ENCODE peak calls at places on chromosomes 2 and 18, in seven cellular contexts. One of them, this sample, is unnamed.

GRCh38 chr2:239695728-239696240 is 295.0 kb upstream of the HDAC4 start:
- DNase-seq in ecto neural progenitor cell: peak; percentile 28
- DNase-seq in foreskin fibroblast: no peak
- DNase-seq in pulmonary artery endothelial cell: no peak
- DNase-seq in NCI-H2081: no peak
- DNase-seq in stromal cell of bone marrow: no peak
- DNase-seq in fibroblast of the conjunctiva: no peak
- DNase-seq in this sample: no peak

GRCh38 chr18:23735021-23735464 is 45.8 kb downstream of the LAMA3 start:
- DNase-seq in ecto neural progenitor cell: no peak
- DNase-seq in foreskin fibroblast: peak; percentile 24
- DNase-seq in pulmonary artery endothelial cell: no peak
- DNase-seq in NCI-H2081: no peak
- DNase-seq in stromal cell of bone marrow: no peak
- DNase-seq in fibroblast of the conjunctiva: no peak
- DNase-seq in this sample: no peak

GRCh38 chr2:14363137-14363536 is 269.4 kb upstream of the LRATD1 start:
- DNase-seq in ecto neural progenitor cell: no peak
- DNase-seq in foreskin fibroblast: no peak
- DNase-seq in pulmonary artery endothelial cell: no peak
- DNase-seq in NCI-H2081: no peak
- DNase-seq in stromal cell of bone marrow: no peak
- DNase-seq in fibroblast of the conjunctiva: no peak
- DNase-seq in this sample: no peak

GRCh38 chr2:226652388-226652787 is 147.2 kb downstream of the IRS1 start:
- DNase-seq in ecto neural progenitor cell: no peak
- DNase-seq in foreskin fibroblast: peak; percentile 83
- DNase-seq in pulmonary artery endothelial cell: no peak
- DNase-seq in NCI-H2081: no peak
- DNase-seq in stromal cell of bone marrow: peak; percentile 90
- DNase-seq in fibroblast of the conjunctiva: no peak
- DNase-seq in this sample: no peak

GRCh38 chr2:173555833-173556232 is 201.2 kb downstream of the CDCA7 start:
- DNase-seq in ecto neural progenitor cell: no peak
- DNase-seq in foreskin fibroblast: no peak
- DNase-seq in pulmonary artery endothelial cell: no peak
- DNase-seq in NCI-H2081: peak; percentile 14
- DNase-seq in stromal cell of bone marrow: no peak
- DNase-seq in fibroblast of the conjunctiva: no peak
- DNase-seq in this sample: no peak

GRCh38 chr2:80499095-80499494 is 194.5 kb upstream of the LRRTM1 start:
- DNase-seq in ecto neural progenitor cell: no peak
- DNase-seq in foreskin fibroblast: peak; percentile 34
- DNase-seq in pulmonary artery endothelial cell: no peak
- DNase-seq in NCI-H2081: peak; percentile 55
- DNase-seq in stromal cell of bone marrow: peak; percentile 51
- DNase-seq in fibroblast of the conjunctiva: peak; percentile 32
- DNase-seq in this sample: no peak

GRCh38 chr18:50663626-50664441 is 103.9 kb downstream of the MAPK4 start:
- DNase-seq in ecto neural progenitor cell: no peak
- DNase-seq in foreskin fibroblast: no peak
- DNase-seq in pulmonary artery endothelial cell: no peak
- DNase-seq in NCI-H2081: no peak
- DNase-seq in stromal cell of bone marrow: no peak
- DNase-seq in fibroblast of the conjunctiva: no peak
- DNase-seq in this sample: no peak

GRCh38 chr2:20499387-20499786 is 52.5 kb downstream of the RHOB start:
- DNase-seq in ecto neural progenitor cell: no peak
- DNase-seq in foreskin fibroblast: no peak
- DNase-seq in pulmonary artery endothelial cell: no peak
- DNase-seq in NCI-H2081: no peak
- DNase-seq in stromal cell of bone marrow: no peak
- DNase-seq in fibroblast of the conjunctiva: no peak
- DNase-seq in this sample: no peak

GRCh38 chr2:27833931-27834330 is 56.3 kb downstream of the RBKS start:
- DNase-seq in ecto neural progenitor cell: no peak
- DNase-seq in foreskin fibroblast: peak; percentile 35
- DNase-seq in pulmonary artery endothelial cell: no peak
- DNase-seq in NCI-H2081: no peak
- DNase-seq in stromal cell of bone marrow: no peak
- DNase-seq in fibroblast of the conjunctiva: no peak
- DNase-seq in this sample: no peak

GRCh38 chr18:76528477-76529432 is 33.7 kb upstream of the ZNF516 start:
- DNase-seq in ecto neural progenitor cell: no peak
- DNase-seq in foreskin fibroblast: peak; percentile 60
- DNase-seq in pulmonary artery endothelial cell: no peak
- DNase-seq in NCI-H2081: no peak
- DNase-seq in stromal cell of bone marrow: no peak
- DNase-seq in fibroblast of the conjunctiva: no peak
- DNase-seq in this sample: no peak

GRCh38 chr2:160534996-160535395 is 41.4 kb upstream of the RBMS1 start:
- DNase-seq in ecto neural progenitor cell: no peak
- DNase-seq in foreskin fibroblast: no peak
- DNase-seq in pulmonary artery endothelial cell: no peak
- DNase-seq in NCI-H2081: no peak
- DNase-seq in stromal cell of bone marrow: no peak
- DNase-seq in fibroblast of the conjunctiva: no peak
- DNase-seq in this sample: no peak

GRCh38 chr2:12261993-12262680 is 454.6 kb upstream of the TRIB2 start:
- DNase-seq in ecto neural progenitor cell: no peak
- DNase-seq in foreskin fibroblast: no peak
- DNase-seq in pulmonary artery endothelial cell: no peak
- DNase-seq in NCI-H2081: no peak
- DNase-seq in stromal cell of bone marrow: no peak
- DNase-seq in fibroblast of the conjunctiva: no peak
- DNase-seq in this sample: no peak

GRCh38 chr18:24402209-24402785 is 4.7 kb upstream of the OSBPL1A start:
- DNase-seq in ecto neural progenitor cell: no peak
- DNase-seq in foreskin fibroblast: no peak
- DNase-seq in pulmonary artery endothelial cell: no peak
- DNase-seq in NCI-H2081: no peak
- DNase-seq in stromal cell of bone marrow: no peak
- DNase-seq in fibroblast of the conjunctiva: no peak
- DNase-seq in this sample: no peak

GRCh38 chr2:36329746-36330145 is 25.8 kb upstream of the CRIM1 start:
- DNase-seq in ecto neural progenitor cell: no peak
- DNase-seq in foreskin fibroblast: no peak
- DNase-seq in pulmonary artery endothelial cell: no peak
- DNase-seq in NCI-H2081: no peak
- DNase-seq in stromal cell of bone marrow: no peak
- DNase-seq in fibroblast of the conjunctiva: peak; percentile 21
- DNase-seq in this sample: no peak

GRCh38 chr2:240449764-240450531 is 14.5 kb downstream of the GPC1 start:
- DNase-seq in ecto neural progenitor cell: no peak
- DNase-seq in foreskin fibroblast: no peak
- DNase-seq in pulmonary artery endothelial cell: no peak
- DNase-seq in NCI-H2081: no peak
- DNase-seq in stromal cell of bone marrow: no peak
- DNase-seq in fibroblast of the conjunctiva: no peak
- DNase-seq in this sample: no peak

GRCh38 chr2:28375742-28376631 is 16.7 kb upstream of the FOSL2 start:
- DNase-seq in ecto neural progenitor cell: no peak
- DNase-seq in foreskin fibroblast: no peak
- DNase-seq in pulmonary artery endothelial cell: no peak
- DNase-seq in NCI-H2081: no peak
- DNase-seq in stromal cell of bone marrow: no peak
- DNase-seq in fibroblast of the conjunctiva: no peak
- DNase-seq in this sample: no peak

GRCh38 chr2:213524164-213524563 is 239.9 kb downstream of the SPAG16 start:
- DNase-seq in ecto neural progenitor cell: no peak
- DNase-seq in foreskin fibroblast: no peak
- DNase-seq in pulmonary artery endothelial cell: no peak
- DNase-seq in NCI-H2081: no peak
- DNase-seq in stromal cell of bone marrow: no peak
- DNase-seq in fibroblast of the conjunctiva: no peak
- DNase-seq in this sample: no peak

GRCh38 chr2:146143971-146144370 is 1624.1 kb upstream of the ZEB2 start:
- DNase-seq in ecto neural progenitor cell: no peak
- DNase-seq in foreskin fibroblast: peak; percentile 2
- DNase-seq in pulmonary artery endothelial cell: no peak
- DNase-seq in NCI-H2081: no peak
- DNase-seq in stromal cell of bone marrow: no peak
- DNase-seq in fibroblast of the conjunctiva: no peak
- DNase-seq in this sample: no peak

GRCh38 chr2:134739261-134739878 is 20.6 kb upstream of the TMEM163 start:
- DNase-seq in ecto neural progenitor cell: no peak
- DNase-seq in foreskin fibroblast: no peak
- DNase-seq in pulmonary artery endothelial cell: no peak
- DNase-seq in NCI-H2081: no peak
- DNase-seq in stromal cell of bone marrow: no peak
- DNase-seq in fibroblast of the conjunctiva: no peak
- DNase-seq in this sample: no peak

GRCh38 chr2:131004446-131005209 is 88.6 kb downstream of the FAM168B start:
- DNase-seq in ecto neural progenitor cell: no peak
- DNase-seq in foreskin fibroblast: no peak
- DNase-seq in pulmonary artery endothelial cell: no peak
- DNase-seq in NCI-H2081: no peak
- DNase-seq in stromal cell of bone marrow: no peak
- DNase-seq in fibroblast of the conjunctiva: no peak
- DNase-seq in this sample: no peak

GRCh38 chr2:133004623-133005022 is 334.6 kb upstream of the LYPD1 start:
- DNase-seq in ecto neural progenitor cell: no peak
- DNase-seq in foreskin fibroblast: no peak
- DNase-seq in pulmonary artery endothelial cell: no peak
- DNase-seq in NCI-H2081: no peak
- DNase-seq in stromal cell of bone marrow: no peak
- DNase-seq in fibroblast of the conjunctiva: no peak
- DNase-seq in this sample: no peak

GRCh38 chr2:44130441-44130840 is 38.2 kb upstream of the PPM1B start:
- DNase-seq in ecto neural progenitor cell: no peak
- DNase-seq in foreskin fibroblast: peak; percentile 19
- DNase-seq in pulmonary artery endothelial cell: no peak
- DNase-seq in NCI-H2081: no peak
- DNase-seq in stromal cell of bone marrow: peak; percentile 36
- DNase-seq in fibroblast of the conjunctiva: no peak
- DNase-seq in this sample: no peak

GRCh38 chr2:240595381-240596079 is 9.0 kb downstream of the CAPN10 start:
- DNase-seq in ecto neural progenitor cell: peak; percentile 72
- DNase-seq in foreskin fibroblast: no peak
- DNase-seq in pulmonary artery endothelial cell: no peak
- DNase-seq in NCI-H2081: peak; percentile 11
- DNase-seq in stromal cell of bone marrow: no peak
- DNase-seq in fibroblast of the conjunctiva: no peak
- DNase-seq in this sample: peak; percentile 43

GRCh38 chr2:21428754-21429153 is 305.0 kb downstream of the TDRD15 start:
- DNase-seq in ecto neural progenitor cell: no peak
- DNase-seq in foreskin fibroblast: no peak
- DNase-seq in pulmonary artery endothelial cell: no peak
- DNase-seq in NCI-H2081: no peak
- DNase-seq in stromal cell of bone marrow: no peak
- DNase-seq in fibroblast of the conjunctiva: no peak
- DNase-seq in this sample: no peak

GRCh38 chr18:13381907-13382682 is 163.5 kb downstream of the LDLRAD4 start:
- DNase-seq in ecto neural progenitor cell: peak; percentile 43
- DNase-seq in foreskin fibroblast: no peak
- DNase-seq in pulmonary artery endothelial cell: peak; percentile 80
- DNase-seq in NCI-H2081: no peak
- DNase-seq in stromal cell of bone marrow: peak; percentile 59
- DNase-seq in fibroblast of the conjunctiva: peak; percentile 41
- DNase-seq in this sample: no peak

GRCh38 chr2:68482296-68482695 is 14.9 kb downstream of the APLF start:
- DNase-seq in ecto neural progenitor cell: no peak
- DNase-seq in foreskin fibroblast: no peak
- DNase-seq in pulmonary artery endothelial cell: no peak
- DNase-seq in NCI-H2081: no peak
- DNase-seq in stromal cell of bone marrow: no peak
- DNase-seq in fibroblast of the conjunctiva: no peak
- DNase-seq in this sample: no peak

This sample was measured in activated T-helper 2 cell treated with anti-CD3 and anti-CD28 coated beads, Interferon-gamma antibody, Interleukin-2, Interleukin-4, amounts not matched to agents 10 μg/mL and 5 μg/mL and 100 μg/mL, durations not matched to agents 14 hours and 24 hours and 36 hours.